ENCODE peak calls at places on chromosomes 6 and 20, in ten cellular contexts. N is GDM1; I is dorsolateral prefrontal cortex; K is stimulated activated naive CD4-positive, alpha-beta T cell treated with Interleukin-2 at 50 U/mL for 16 hours; J is H9; M is amniotic stem cell; F is CD4-positive, alpha-beta memory T cell; X is anterior cingulate cortex; T is NCI-H2029 treated with DMSO at 0.1 percent for 48 hours; V is lower lobe of right lung. R is an unnamed sample.

GRCh38 chr20:36521526-36521925 is 19.8 kb upstream of the MYL9 start:
- DNase-seq in V (no peak), N (no peak), F (no peak), K (no peak), X (no peak), T (no peak), M (no peak), J (no peak), I (no peak), R (no peak)

GRCh38 chr6:52981215-52981910 is 13.7 kb downstream of the GSTA4 start:
- DNase-seq in T (no peak), J (no peak), I (no peak), M (no peak), F (no peak), V (no peak), N (no peak), X (no peak), K (no peak), R (no peak)

GRCh38 chr6:80605165-80605989 is 498.9 kb downstream of the BCKDHB start:
- DNase-seq in V (no peak), J (no peak), N (no peak), F (no peak), X (no peak), T (peak; percentile 43), M (peak; percentile 16), K (no peak), I (no peak), R (peak; percentile 1)

GRCh38 chr6:1749041-1749440 is 139.3 kb downstream of the FOXC1 start:
- DNase-seq in T (no peak), M (no peak), V (no peak), K (no peak), X (no peak), F (no peak), N (no peak), I (no peak), J (no peak), R (no peak)

GRCh38 chr6:166957087-166957804 is 896 bp upstream of the RNASET2 start:
- DNase-seq in I (no peak), X (no peak), N (no peak), V (peak; percentile 82), J (peak; percentile 55), F (peak; percentile 44), M (no peak), T (no peak), K (peak; percentile 44), R (no peak)

GRCh38 chr20:52978851-52979250 is 6.7 kb downstream of the TSHZ2 start:
- DNase-seq in K (no peak), M (no peak), N (no peak), J (no peak), T (no peak), F (no peak), X (no peak), I (no peak), V (no peak), R (no peak)

GRCh38 chr6:129184808-129185366 is 301.9 kb downstream of the LAMA2 start:
- DNase-seq in K (no peak), N (no peak), I (no peak), T (no peak), M (no peak), J (no peak), V (no peak), F (no peak), X (no peak), R (no peak)

GRCh38 chr20:25274481-25274880 is 26.6 kb downstream of the PYGB start:
- DNase-seq in X (no peak), F (no peak), N (no peak), V (peak; percentile 38), I (peak; percentile 26), K (no peak), T (no peak), J (no peak), M (no peak), R (no peak)

GRCh38 chr6:132161283-132161682 is 210.1 kb upstream of the CCN2 start:
- DNase-seq in X (no peak), N (peak; percentile 3), I (no peak), J (no peak), T (no peak), F (no peak), V (no peak), K (no peak), M (no peak), R (no peak)

GRCh38 chr6:54156650-54157250 is 45.5 kb downstream of the MLIP start:
- DNase-seq in J (no peak), N (no peak), V (no peak), K (no peak), T (no peak), I (no peak), F (no peak), M (no peak), X (no peak), R (no peak)

GRCh38 chr6:2578729-2579128 is 172.0 kb downstream of the MYLK4 start:
- DNase-seq in V (no peak), X (no peak), M (no peak), N (no peak), F (no peak), I (no peak), K (no peak), T (no peak), J (no peak), R (no peak)

GRCh38 chr6:113994934-113995342 is 24.0 kb upstream of the HDAC2 start:
- DNase-seq in F (peak; percentile 57), V (no peak), M (peak; percentile 83), T (peak; percentile 94), J (peak; percentile 68), I (peak; percentile 86), N (peak; percentile 43), X (peak; percentile 76), K (no peak), R (no peak)

GRCh38 chr6:111838749-111839484 is 34.3 kb downstream of the FYN start:
- DNase-seq in T (no peak), X (no peak), K (peak; percentile 37), M (no peak), N (no peak), J (no peak), V (no peak), F (no peak), I (no peak), R (no peak)

GRCh38 chr20:63100926-63101699 is 94.3 kb upstream of the BHLHE23 start:
- DNase-seq in X (no peak), M (no peak), T (no peak), F (peak; percentile 7), V (peak; percentile 13), I (no peak), K (no peak), J (peak; percentile 31), N (no peak), R (no peak)

GRCh38 chr20:5070570-5070969 is 49.2 kb downstream of the PCNA start:
- DNase-seq in V (no peak), F (no peak), J (no peak), X (no peak), I (no peak), T (no peak), M (no peak), K (no peak), N (no peak), R (no peak)

GRCh38 chr6:5213851-5214507 is 46.8 kb downstream of the LYRM4 start:
- DNase-seq in V (no peak), N (no peak), X (no peak), J (no peak), I (no peak), K (no peak), F (no peak), T (no peak), M (no peak), R (no peak)

GRCh38 chr6:110317189-110317588 is 41.0 kb downstream of the METTL24 start:
- DNase-seq in T (no peak), X (no peak), J (no peak), I (no peak), K (no peak), F (no peak), N (no peak), V (no peak), M (no peak), R (no peak)

GRCh38 chr20:9262653-9263194 is 193.8 kb downstream of the PLCB4 start:
- DNase-seq in F (no peak), I (no peak), V (no peak), J (no peak), N (no peak), M (no peak), X (no peak), K (no peak), T (no peak), R (no peak)

GRCh38 chr6:160960839-160961238 is 30.7 kb upstream of the MAP3K4 start:
- DNase-seq in J (no peak), V (no peak), N (no peak), M (no peak), T (no peak), K (no peak), I (no peak), F (no peak), X (no peak), R (no peak)

GRCh38 chr20:43744966-43745733 is 18.3 kb upstream of the GTSF1L start:
- DNase-seq in N (peak; percentile 23), J (no peak), K (no peak), T (no peak), M (no peak), F (no peak), V (peak; percentile 56), X (no peak), I (no peak), R (no peak)

GRCh38 chr20:57958050-57958420 is 248.2 kb upstream of the PMEPA1 start:
- DNase-seq in F (no peak), V (no peak), K (no peak), T (no peak), M (no peak), I (no peak), J (no peak), N (no peak), X (no peak), R (no peak)

GRCh38 chr6:3269412-3269975 is 10.7 kb downstream of the PSMG4 start:
- DNase-seq in J (no peak), F (peak; percentile 27), X (no peak), I (no peak), T (no peak), M (no peak), V (no peak), K (peak; percentile 30), N (no peak), R (no peak)

GRCh38 chr6:25991785-25992412 is 29.3 kb downstream of the TRIM38 start:
- DNase-seq in I (peak; percentile 51), N (peak; percentile 59), M (no peak), T (peak; percentile 64), V (peak; percentile 91), X (peak; percentile 52), F (no peak), J (peak; percentile 63), K (peak; percentile 23), R (peak; percentile 31)

GRCh38 chr6:126792340-126792739 is 326.1 kb upstream of the RSPO3 start:
- DNase-seq in F (no peak), T (no peak), I (no peak), J (no peak), K (no peak), N (no peak), M (no peak), X (no peak), V (no peak), R (no peak)

GRCh38 chr20:37695684-37696342 is 2.0 kb downstream of the CTNNBL1 start:
- DNase-seq in X (no peak), K (no peak), N (no peak), I (no peak), V (no peak), M (no peak), F (no peak), T (no peak), J (no peak), R (no peak)